ENCODE peak calls at places on chromosomes 13 and 19, in six cellular contexts. D, W, Y, O, P and C are unnamed samples.

GRCh38 chr19:44847144-44848035 is 1.3 kb downstream of the NECTIN2 start:
- DNase-seq in D (no peak), W (no peak), Y (no peak), O (peak; percentile 82), P (no peak), C (no peak)

GRCh38 chr19:30071871-30072270 is 129.8 kb downstream of the URI1 start:
- DNase-seq in D (no peak), W (no peak), Y (no peak), O (no peak), P (no peak), C (no peak)

GRCh38 chr13:99357149-99357596 is 50.0 kb upstream of the GPR183 start:
- DNase-seq in D (no peak), W (no peak), Y (peak; percentile 34), O (peak; percentile 86), P (peak; percentile 67), C (no peak)

GRCh38 chr13:43339843-43340550 is 316.6 kb downstream of the DNAJC15 start:
- DNase-seq in D (no peak), W (no peak), Y (no peak), O (no peak), P (no peak), C (no peak)

GRCh38 chr19:15025237-15025636 is 24.0 kb upstream of the CASP14 start:
- DNase-seq in D (no peak), W (no peak), Y (no peak), O (no peak), P (no peak), C (no peak)

GRCh38 chr13:91312324-91312723 is 35.2 kb upstream of the MIR17HG start:
- DNase-seq in D (no peak), W (no peak), Y (no peak), O (no peak), P (no peak), C (no peak)

GRCh38 chr19:3687774-3688706 is 12.2 kb downstream of the PIP5K1C start:
- DNase-seq in D (peak; percentile 48), W (no peak), Y (no peak), O (no peak), P (no peak), C (no peak)

GRCh38 chr13:31385534-31385933 is 185.8 kb downstream of the B3GLCT start:
- DNase-seq in D (no peak), W (no peak), Y (no peak), O (no peak), P (no peak), C (no peak)

GRCh38 chr13:43915451-43915850 is 35.7 kb downstream of the LACC1 start:
- DNase-seq in D (no peak), W (no peak), Y (no peak), O (no peak), P (no peak), C (no peak)

GRCh38 chr19:48206402-48207093 is 36.1 kb downstream of the ZSWIM9 start:
- DNase-seq in D (no peak), W (no peak), Y (no peak), O (no peak), P (no peak), C (no peak)

GRCh38 chr19:47882890-47883289 is 3.2 kb downstream of the SULT2A1 start:
- DNase-seq in D (no peak), W (no peak), Y (no peak), O (no peak), P (no peak), C (no peak)

GRCh38 chr13:59677966-59678814 is 485.5 kb downstream of the DIAPH3 start:
- DNase-seq in D (no peak), W (no peak), Y (peak; percentile 19), O (peak; percentile 59), P (peak; percentile 26), C (peak; percentile 9)

GRCh38 chr13:93388701-93389100 is 162.1 kb downstream of the GPC6 start:
- DNase-seq in D (no peak), W (no peak), Y (peak; percentile 4), O (peak; percentile 5), P (no peak), C (no peak)

GRCh38 chr19:17458970-17459369 is 1.8 kb downstream of the NXNL1 start:
- DNase-seq in D (no peak), W (no peak), Y (no peak), O (no peak), P (no peak), C (no peak)

GRCh38 chr19:11165486-11166030 is 10.0 kb upstream of the SPC24 start:
- DNase-seq in D (no peak), W (no peak), Y (no peak), O (no peak), P (no peak), C (no peak)

GRCh38 chr19:19552811-19553210 is 14.7 kb downstream of the CILP2 start:
- DNase-seq in D (no peak), W (no peak), Y (no peak), O (no peak), P (no peak), C (no peak)

GRCh38 chr13:39818953-39819352 is 163.5 kb downstream of the COG6 start:
- DNase-seq in D (no peak), W (no peak), Y (no peak), O (peak; percentile 91), P (peak; percentile 57), C (no peak)

GRCh38 chr19:45824041-45824471 is 8.9 kb upstream of the RSPH6A start:
- DNase-seq in D (no peak), W (no peak), Y (no peak), O (no peak), P (no peak), C (no peak)

GRCh38 chr19:13181747-13182388 is 31.7 kb downstream of the IER2 start:
- DNase-seq in D (peak; percentile 19), W (no peak), Y (no peak), O (peak; percentile 70), P (no peak), C (no peak)